ENCODE peak calls at places on chromosomes 12 and 14, in seven cellular contexts. U is HCT116, F is H1, D is GM12878, Y is SK-N-SH, E is K562, M is HepG2. J is an unnamed sample.

GRCh38 chr14:38818555-38818954 is 284.5 kb downstream of the SEC23A start:
- DNase-seq in F (no peak), D (no peak), M (no peak), Y (no peak), E (no peak), U (no peak), J (no peak)

GRCh38 chr14:64826845-64827244 is 52.9 kb downstream of the SPTB start:
- DNase-seq in F (no peak), M (no peak), E (no peak), Y (no peak), D (no peak), U (no peak), J (no peak)

GRCh38 chr14:34933301-34933700 is 49.5 kb upstream of the SRP54 start:
- DNase-seq in F (no peak), E (no peak), D (no peak), Y (no peak), U (no peak), M (no peak), J (no peak)

GRCh38 chr14:33016611-33017010 is 77.9 kb downstream of the NPAS3 start:
- DNase-seq in U (no peak), D (no peak), Y (no peak), E (no peak), F (no peak), M (no peak), J (no peak)

GRCh38 chr12:13981296-13981962 is at the start of gene GRIN2B:
- DNase-seq in F (peak; percentile 63), D (no peak), U (peak; percentile 2), E (no peak), Y (peak; percentile 15), M (no peak), J (peak; percentile 67)

GRCh38 chr12:27861428-27862167 is 81.6 kb upstream of the MANSC4 start:
- DNase-seq in M (no peak), D (peak; percentile 67), U (no peak), Y (no peak), E (no peak), F (no peak), J (no peak)

GRCh38 chr12:77760271-77761025 is 70.2 kb upstream of the NAV3 start:
- DNase-seq in D (no peak), U (no peak), Y (no peak), F (no peak), E (no peak), M (no peak), J (no peak)

GRCh38 chr12:31524791-31525495 is 66.0 kb downstream of the DENND5B start:
- DNase-seq in Y (no peak), D (peak; percentile 67), U (peak; percentile 13), M (no peak), E (no peak), F (no peak), J (no peak)

DNA sequence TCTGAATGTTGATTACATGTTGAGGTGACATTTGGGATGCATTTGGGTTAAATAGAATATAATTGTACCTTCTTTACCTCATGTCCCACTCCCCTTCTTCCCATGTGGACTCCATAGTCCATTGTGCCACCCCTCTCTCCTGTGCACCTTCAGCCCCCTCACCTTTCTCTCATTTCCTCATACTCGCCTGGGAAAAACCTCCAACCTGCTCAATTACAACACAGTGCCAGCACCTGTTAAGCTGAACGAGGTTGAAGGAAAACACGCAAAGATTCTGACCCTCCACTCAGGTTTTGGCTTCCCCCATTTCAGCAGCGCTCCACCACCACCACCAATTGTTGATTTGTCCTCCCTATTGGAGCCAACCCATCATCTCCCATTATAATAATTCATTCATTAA is 33.9 kb upstream of the PPP2R5C start:
- DNase-seq in M (no peak), F (no peak), D (no peak), E (no peak), U (no peak), Y (no peak), J (no peak)
- TF ChIP-seq YY1 in M (no peak), F (no peak), D (no peak), E (no peak), U (no peak), Y (no peak), J (no peak)

GRCh38 chr14:58082491-58083098 is 69.4 kb downstream of the ARMH4 start:
- DNase-seq in U (peak; percentile 19), D (no peak), E (no peak), M (no peak), Y (no peak), F (no peak), J (no peak)
- TF ChIP-seq YY1 in U (no peak), D (no peak), E (no peak), M (no peak), Y (peak; percentile 48), F (no peak), J (no peak)

DNA sequence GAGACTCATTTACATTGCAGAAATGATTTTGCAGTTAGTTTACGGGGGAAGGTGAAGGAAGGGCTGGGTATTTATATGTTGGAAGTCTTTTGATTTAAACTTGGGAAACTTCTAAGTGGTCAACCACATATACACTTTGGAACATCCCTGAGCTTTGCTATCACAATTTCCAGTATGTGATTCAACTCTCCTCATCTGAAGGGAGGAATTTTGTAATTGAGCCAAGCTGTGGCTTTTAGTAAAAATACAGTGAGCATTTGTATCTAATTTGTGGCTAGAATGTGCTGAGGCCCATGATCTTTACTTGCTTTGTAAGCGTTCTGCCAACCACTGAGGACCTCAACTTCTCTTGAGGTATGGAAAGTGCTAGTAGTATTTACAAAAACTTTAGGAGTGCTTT is 235.0 kb upstream of the PDZRN4 start:
- DNase-seq in D (no peak), M (no peak), Y (no peak), U (no peak), F (no peak), E (no peak), J (no peak)
- TF ChIP-seq YY1 in D (no peak), M (no peak), Y (no peak), U (no peak), F (no peak), E (no peak), J (no peak)

DNA sequence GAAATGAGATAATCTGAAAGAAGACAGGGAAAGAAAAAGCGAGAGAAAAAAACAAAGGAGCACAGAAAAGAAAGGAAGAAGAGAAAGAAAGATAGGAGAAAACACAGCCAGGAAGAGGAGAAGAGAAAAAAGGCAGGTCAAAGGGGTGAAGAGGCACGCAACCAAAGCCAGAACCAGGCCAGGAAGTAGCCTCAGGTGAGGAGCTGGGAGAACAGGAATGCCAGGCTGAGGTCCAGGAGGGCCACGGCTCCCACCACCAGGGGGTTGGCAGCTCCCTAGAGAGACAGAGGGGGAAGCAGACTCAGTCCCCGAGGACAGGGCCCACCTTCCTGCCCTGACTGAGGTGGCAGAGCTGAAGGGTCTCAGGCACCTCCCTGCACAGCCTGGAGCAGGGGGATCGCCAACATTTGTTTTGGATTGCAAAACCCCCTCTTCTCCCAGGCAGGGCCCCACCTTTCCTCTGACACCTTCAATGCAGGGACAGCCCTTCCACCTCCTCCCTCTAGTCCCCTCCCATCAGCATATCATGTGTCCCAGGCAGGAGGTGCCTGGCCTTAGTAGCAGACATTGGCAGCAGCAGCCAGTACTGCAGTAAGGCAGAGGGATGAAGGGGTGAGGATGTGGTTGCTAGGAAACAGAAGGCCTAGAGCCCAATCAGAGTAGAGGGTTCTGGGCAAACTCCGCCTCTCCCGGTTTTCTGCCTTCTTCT is 2.0 kb upstream of the AP1G2 start:
- DNase-seq in Y (peak; percentile 72), E (peak; percentile 24), U (peak; percentile 58), M (peak; percentile 84), D (no peak), F (no peak), J (no peak)
- TF ChIP-seq YY1 in Y (no peak), E (no peak), U (no peak), M (no peak), D (no peak), F (no peak), J (no peak)

GRCh38 chr14:55581011-55581806 is 1.2 kb downstream of the KTN1 start:
- DNase-seq in U (no peak), E (peak; percentile 10), F (peak; percentile 77), M (peak; percentile 23), D (no peak), Y (peak; percentile 72), J (no peak)
- TF ChIP-seq YY1 in U (no peak), E (no peak), F (no peak), M (no peak), D (no peak), Y (no peak), J (no peak)

GRCh38 chr12:95590775-95591174 is 39.5 kb upstream of the USP44 start:
- DNase-seq in Y (no peak), M (no peak), D (no peak), F (no peak), U (no peak), E (no peak), J (no peak)

GRCh38 chr12:95591731-95592130 is 40.5 kb upstream of the USP44 start:
- DNase-seq in Y (no peak), E (no peak), F (no peak), M (no peak), D (no peak), U (no peak), J (no peak)

DNA sequence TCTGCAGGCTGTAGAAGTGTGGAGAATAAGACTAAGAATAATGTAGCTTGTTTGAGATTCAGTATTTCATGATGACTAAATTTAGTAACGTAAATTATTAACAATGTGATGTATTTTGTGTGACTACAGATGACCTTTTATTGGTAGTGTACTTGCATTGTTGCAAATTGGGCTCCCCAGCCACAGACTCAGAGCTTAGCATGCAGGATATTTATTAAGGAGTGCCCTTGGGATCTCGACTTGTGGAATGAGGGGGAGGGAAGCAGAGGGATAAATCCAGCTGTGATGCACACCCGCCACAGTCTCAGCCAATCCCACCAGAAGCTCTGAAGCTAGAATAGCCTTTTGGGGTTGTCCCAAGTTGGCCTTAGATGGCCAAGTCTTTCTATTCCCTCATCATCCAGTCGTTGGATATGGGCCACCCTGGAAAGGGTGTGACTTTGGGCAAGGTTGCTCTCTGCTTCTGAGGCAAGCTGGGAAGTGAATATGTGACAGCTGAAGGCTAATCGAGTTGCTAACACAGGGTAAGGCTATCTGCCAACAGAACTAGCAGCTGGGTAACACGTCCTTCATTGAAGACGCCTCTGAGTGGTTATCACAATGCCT is 42.1 kb upstream of the USP44 start:
- DNase-seq in D (no peak), U (no peak), M (no peak), F (no peak), Y (no peak), E (no peak), J (no peak)
- TF ChIP-seq YY1 in D (no peak), U (no peak), M (no peak), F (no peak), Y (no peak), E (no peak), J (no peak)

GRCh38 chr14:103008768-103009342 is 48.5 kb downstream of the CDC42BPB start:
- DNase-seq in E (no peak), Y (no peak), D (no peak), F (no peak), U (no peak), M (no peak), J (no peak)
- TF ChIP-seq YY1 in E (no peak), Y (no peak), D (no peak), F (no peak), U (no peak), M (no peak), J (no peak)

GRCh38 chr14:54000341-54000811 is 43.8 kb upstream of the BMP4 start:
- DNase-seq in E (no peak), F (no peak), D (no peak), M (no peak), Y (no peak), U (no peak), J (no peak)
- TF ChIP-seq YY1 in E (no peak), F (no peak), D (no peak), M (no peak), Y (no peak), U (no peak), J (no peak)

GRCh38 chr12:108457006-108457733 is 57.9 kb upstream of the FICD start:
- DNase-seq in U (peak; percentile 33), Y (peak; percentile 68), D (peak; percentile 34), M (peak; percentile 69), F (peak; percentile 52), E (peak; percentile 63), J (peak; percentile 62)
- TF ChIP-seq YY1 in U (no peak), Y (no peak), D (peak; percentile 19), M (no peak), F (no peak), E (no peak), J (no peak)

J was measured in NT2/D1.